ENCODE peak calls at places on chromosomes 7 and 10, in nine cellular contexts. A, T, G, Y, Z, I, K, N and E are unnamed samples.

GRCh38 chr10:77877461-77878344 is 48.9 kb downstream of the DLG5 start:
- DNase-seq in A (no peak), T (peak), G (peak), Y (no peak), Z (peak), I (no peak), K (peak), N (peak), E (no peak)

GRCh38 chr7:35424869-35425495 is 171.1 kb upstream of the TBX20 start:
- DNase-seq in A (no peak), T (peak), G (peak), Y (peak), Z (peak), I (no peak), K (peak), N (peak), E (peak)

GRCh38 chr7:135784013-135784412 is 35.4 kb upstream of the FAM180A start:
- DNase-seq in A (no peak), T (no peak), G (no peak), Y (no peak), Z (no peak), I (no peak), K (no peak), N (no peak), E (no peak)

GRCh38 chr7:9192969-9193368 is 759.6 kb downstream of the NXPH1 start:
- DNase-seq in A (no peak), T (no peak), G (no peak), Y (peak), Z (no peak), I (no peak), K (no peak), N (no peak), E (no peak)

GRCh38 chr7:118657391-118658005 is 433.0 kb downstream of the ANKRD7 start:
- DNase-seq in A (no peak), T (no peak), G (no peak), Y (no peak), Z (no peak), I (no peak), K (no peak), N (no peak), E (no peak)

GRCh38 chr7:142636751-142637150 is 112.5 kb upstream of the PRSS1 start:
- DNase-seq in A (no peak), T (no peak), G (no peak), Y (no peak), Z (no peak), I (no peak), K (no peak), N (peak), E (no peak)

GRCh38 chr10:18960466-18961079 is 88.0 kb upstream of the MALRD1 start:
- DNase-seq in A (no peak), T (no peak), G (no peak), Y (no peak), Z (no peak), I (no peak), K (no peak), N (no peak), E (no peak)

GRCh38 chr7:35619863-35620262 is 75.1 kb downstream of the HERPUD2 start:
- DNase-seq in A (no peak), T (no peak), G (peak), Y (no peak), Z (no peak), I (no peak), K (no peak), N (no peak), E (no peak)

GRCh38 chr10:111081595-111081994 is 4.8 kb downstream of the ADRA2A start:
- DNase-seq in A (no peak), T (no peak), G (no peak), Y (no peak), Z (no peak), I (peak), K (no peak), N (no peak), E (no peak)

GRCh38 chr7:151754142-151754590 is 122.7 kb downstream of the PRKAG2 start:
- DNase-seq in A (peak), T (peak), G (peak), Y (peak), Z (peak), I (peak), K (peak), N (no peak), E (peak)

GRCh38 chr7:139721417-139721816 is 56.4 kb downstream of the HIPK2 start:
- DNase-seq in A (no peak), T (no peak), G (no peak), Y (no peak), Z (no peak), I (no peak), K (no peak), N (no peak), E (no peak)

GRCh38 chr10:114603943-114604342 is 54.1 kb downstream of the ABLIM1 start:
- DNase-seq in A (no peak), T (no peak), G (no peak), Y (peak), Z (peak), I (no peak), K (no peak), N (no peak), E (no peak)

GRCh38 chr7:34067406-34067805 is 162.1 kb downstream of the BMPER start:
- DNase-seq in A (no peak), T (no peak), G (no peak), Y (no peak), Z (no peak), I (no peak), K (no peak), N (no peak), E (no peak)

GRCh38 chr7:81478664-81479063 is 291.2 kb downstream of the HGF start:
- DNase-seq in A (peak), T (no peak), G (peak), Y (peak), Z (no peak), I (no peak), K (no peak), N (no peak), E (no peak)

GRCh38 chr10:21924511-21924910 is 79.0 kb downstream of the DNAJC1 start:
- DNase-seq in A (no peak), T (no peak), G (no peak), Y (no peak), Z (no peak), I (no peak), K (no peak), N (no peak), E (no peak)

GRCh38 chr10:955127-955819 is 23.8 kb upstream of the LARP4B start:
- DNase-seq in A (no peak), T (no peak), G (no peak), Y (no peak), Z (no peak), I (no peak), K (no peak), N (no peak), E (no peak)

GRCh38 chr7:43647314-43647691 is 64.4 kb downstream of the STK17A start:
- DNase-seq in A (no peak), T (peak), G (no peak), Y (no peak), Z (peak), I (no peak), K (no peak), N (no peak), E (no peak)

GRCh38 chr7:150942591-150943452 is 35.3 kb downstream of the KCNH2 start:
- DNase-seq in A (no peak), T (no peak), G (no peak), Y (no peak), Z (no peak), I (no peak), K (no peak), N (no peak), E (no peak)

GRCh38 chr7:42183547-42183946 is 53.5 kb downstream of the GLI3 start:
- DNase-seq in A (no peak), T (no peak), G (no peak), Y (no peak), Z (no peak), I (no peak), K (no peak), N (no peak), E (no peak)

GRCh38 chr10:60869916-60870728 is 73.9 kb downstream of the RHOBTB1 start:
- DNase-seq in A (no peak), T (peak), G (no peak), Y (no peak), Z (no peak), I (no peak), K (no peak), N (no peak), E (no peak)

GRCh38 chr7:30027065-30027456 is 559 bp upstream of the FKBP14 start:
- DNase-seq in A (no peak), T (no peak), G (no peak), Y (peak), Z (no peak), I (no peak), K (no peak), N (peak), E (no peak)

GRCh38 chr10:1526427-1527055 is 210.8 kb downstream of the ADARB2 start:
- DNase-seq in A (no peak), T (no peak), G (peak), Y (no peak), Z (no peak), I (no peak), K (no peak), N (no peak), E (no peak)

GRCh38 chr10:99318048-99318447 is 11.1 kb upstream of the CNNM1 start:
- DNase-seq in A (no peak), T (no peak), G (no peak), Y (no peak), Z (no peak), I (no peak), K (no peak), N (no peak), E (no peak)

GRCh38 chr10:123103944-123104343 is 31.8 kb upstream of the HMX3 start:
- DNase-seq in A (no peak), T (peak), G (peak), Y (peak), Z (no peak), I (no peak), K (no peak), N (no peak), E (no peak)